ENCODE peak calls at places on chromosomes 3 and 15, in five cellular contexts. L is psoas muscle, X is fibroblast of lung, H is body of pancreas, A is kidney. Q is an unnamed sample. For H3K9me3, the result is how much of the 10 kb centered on the place peaks cover.

GRCh38 chr3:11509175-11510000 is 134.3 kb downstream of the VGLL4 start:
- DNase-seq in X (peak), L (peak), H (peak), A (peak), Q (peak)

GRCh38 chr3:47381317-47382157 is 716 bp downstream of the PTPN23 start:
- DNase-seq in L (peak), H (peak), A (peak), X (peak), Q (peak)

GRCh38 chr3:23748398-23749110 is 57.2 kb upstream of the UBE2E1 start:
- DNase-seq in H (no peak), X (no peak), L (no peak), A (no peak), Q (peak)

GRCh38 chr15:31197497-31198414 is 96.2 kb upstream of the TRPM1 start:
- DNase-seq in A (peak), L (no peak), H (peak), X (peak), Q (no peak)

GRCh38 chr15:62958528-62958927 is 84.0 kb upstream of the TPM1 start:
- DNase-seq in X (no peak), L (peak), H (peak), A (no peak), Q (peak)

GRCh38 chr15:62296756-62297507 is 131.8 kb upstream of the C2CD4B start:
- DNase-seq in H (no peak), A (no peak), X (no peak), L (no peak), Q (no peak)

GRCh38 chr3:188194327-188194726 is 40.4 kb downstream of the LPP start:
- DNase-seq in X (peak), L (no peak), H (no peak), A (no peak), Q (no peak)

GRCh38 chr15:73454096-73454495 is 11.1 kb downstream of the REC114 start:
- DNase-seq in H (no peak), A (no peak), L (no peak), X (no peak), Q (no peak)

GRCh38 chr3:55692295-55692957 is 205.3 kb upstream of the WNT5A start:
- DNase-seq in A (no peak), H (no peak), L (no peak), X (no peak), Q (no peak)

GRCh38 chr3:90092994-90093393 is 985.6 kb downstream of the EPHA3 start:
- DNase-seq in L (no peak), X (peak), A (no peak), H (no peak), Q (no peak)

GRCh38 chr3:194320744-194321243 is 30.3 kb downstream of the CPN2 start:
- DNase-seq in A (no peak), X (no peak), L (no peak), H (no peak), Q (no peak)

GRCh38 chr3:168834558-168834957 is 738.8 kb upstream of the GOLIM4 start:
- DNase-seq in A (no peak), X (no peak), H (no peak), L (no peak), Q (no peak)

GRCh38 chr3:13461169-13462124 is 18.7 kb upstream of the HDAC11 start:
- DNase-seq in L (peak), X (peak), H (peak), A (peak), Q (peak)

GRCh38 chr3:45571969-45572368 is 22.6 kb upstream of the LIMD1 start:
- DNase-seq in L (no peak), X (no peak), A (no peak), H (no peak), Q (no peak)

GRCh38 chr3:74287557-74287956 is 326.9 kb downstream of the CNTN3 start:
- DNase-seq in X (no peak), L (no peak), H (no peak), A (no peak), Q (no peak)

GRCh38 chr15:74044267-74045110 is 37.9 kb downstream of the GOLGA6A start:
- DNase-seq in A (peak), H (peak), X (no peak), L (peak), Q (peak)

GRCh38 chr15:59251001-59251845 is 44.6 kb downstream of the LDHAL6B start:
- DNase-seq in L (no peak), X (no peak), H (no peak), A (no peak), Q (no peak)

GRCh38 chr15:97316362-97316761 is 644.1 kb upstream of the ARRDC4 start:
- DNase-seq in L (no peak), A (no peak), H (no peak), X (no peak), Q (no peak)

GRCh38 chr15:25712961-25713355 is 150.2 kb downstream of the ATP10A start:
- DNase-seq in L (no peak), X (no peak), A (no peak), H (no peak), Q (no peak)
- H3K9me3 ChIP-seq in L (under half), X (under half), A (under half), H (under half), Q (under half)

GRCh38 chr3:180678231-180678630 is 1.1 kb downstream of the CCDC39 start:
- DNase-seq in H (no peak), A (no peak), L (no peak), X (no peak), Q (no peak)

GRCh38 chr3:180684807-180685206 is 5.5 kb upstream of the CCDC39 start:
- DNase-seq in L (no peak), A (peak), X (no peak), H (no peak), Q (no peak)

GRCh38 chr3:180683816-180684215 is 4.5 kb upstream of the CCDC39 start:
- DNase-seq in X (no peak), A (no peak), H (no peak), L (no peak), Q (no peak)

GRCh38 chr3:180680097-180680430 is 775 bp upstream of the CCDC39 start:
- DNase-seq in H (peak), X (no peak), L (no peak), A (no peak), Q (no peak)

GRCh38 chr3:180679178-180680096 is at the start of gene CCDC39:
- DNase-seq in H (peak), X (peak), A (peak), L (peak), Q (peak)
- TF ChIP-seq CTCF in H (no peak), X (no peak), A (no peak), L (no peak), Q (no peak)

GRCh38 chr3:16137977-16138376 is 36.5 kb upstream of the GALNT15 start:
- DNase-seq in L (no peak), A (no peak), H (no peak), X (no peak), Q (no peak)

GRCh38 chr3:16137044-16137443 is 37.4 kb upstream of the GALNT15 start:
- DNase-seq in L (no peak), X (no peak), H (no peak), A (no peak), Q (no peak)

GRCh38 chr3:16140894-16141285 is 33.6 kb upstream of the GALNT15 start:
- DNase-seq in H (no peak), L (no peak), A (no peak), X (no peak), Q (no peak)

GRCh38 chr3:16142350-16143050 is 32.0 kb upstream of the GALNT15 start:
- DNase-seq in A (no peak), X (peak), H (no peak), L (no peak), Q (no peak)

GRCh38 chr3:16140116-16140893 is 34.2 kb upstream of the GALNT15 start:
- DNase-seq in A (no peak), X (peak), L (peak), H (peak), Q (no peak)
- H3K9me3 ChIP-seq in A (under half), X (under half), L (under half), H (under half), Q (under half)

DNA sequence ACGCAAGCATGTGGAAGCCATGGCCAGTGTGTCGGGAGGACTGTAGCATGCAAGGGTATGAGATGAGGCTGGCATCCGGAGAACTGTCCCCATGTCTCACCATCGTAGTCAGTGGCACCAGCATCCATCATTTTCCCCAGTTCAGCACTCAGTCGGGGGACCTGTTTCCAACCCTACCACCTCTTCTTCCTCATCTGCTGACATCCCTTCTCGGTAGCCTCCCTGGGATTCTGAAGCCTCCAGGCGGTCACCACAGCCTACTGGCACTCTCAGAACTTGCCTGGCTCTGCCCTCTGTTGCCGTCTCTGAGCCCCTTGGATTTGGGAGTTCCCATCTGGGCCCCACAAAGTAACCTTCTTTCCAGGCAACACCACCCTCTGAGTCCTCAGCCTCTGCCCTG is 131.1 kb upstream of the ABHD17C start:
- DNase-seq in H (no peak), X (no peak), A (no peak), L (no peak), Q (no peak)
- TF ChIP-seq CTCF in H (no peak), X (no peak), A (no peak), L (no peak), Q (no peak)

DNA sequence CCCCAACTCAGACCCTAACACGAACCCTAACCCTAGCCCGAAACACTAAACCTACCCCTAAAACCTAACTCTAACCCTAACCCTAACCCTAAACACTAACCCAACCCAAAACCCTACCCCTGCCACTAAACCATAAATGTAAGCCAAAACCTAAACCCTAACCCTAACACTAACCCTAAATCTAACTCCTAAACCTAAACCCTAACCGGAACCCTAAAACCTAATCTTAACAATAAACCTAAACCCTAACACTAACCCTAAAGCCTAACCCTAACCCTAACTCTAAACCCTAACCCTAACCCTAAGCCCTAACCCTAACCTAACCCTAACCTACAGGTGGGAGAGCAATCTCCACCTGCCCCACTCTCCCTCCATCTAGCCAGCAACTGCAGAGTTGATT is 152.3 kb downstream of the OR4M2 start:
- DNase-seq in X (no peak), A (no peak), L (no peak), H (no peak), Q (no peak)
- H3K9me3 ChIP-seq in X (under half), A (under half), L (under half), H (under half), Q (under half)